ENCODE peak calls at places on chromosomes 3 and 15, in six cellular contexts. One of them, this sample, is unnamed.

GRCh38 chr3:50258979-50259378 is 10.0 kb upstream of the SEMA3B start:
- DNase-seq in ACHN: no peak
- DNase-seq in posterior vena cava: no peak
- DNase-seq in activated CD4-positive, alpha-beta T cell treated with anti-CD3 and anti-CD28 coated beads, Interleukin-2, amount 10 ng/mL, durations not matched to agents 7 days and 5 days: no peak
- DNase-seq in HL-60: peak
- DNase-seq in IMR-90: no peak
- DNase-seq in this sample: peak

GRCh38 chr15:85019815-85020590 is 38.3 kb downstream of the PDE8A start:
- DNase-seq in ACHN: no peak
- DNase-seq in posterior vena cava: no peak
- DNase-seq in activated CD4-positive, alpha-beta T cell treated with anti-CD3 and anti-CD28 coated beads, Interleukin-2, amount 10 ng/mL, durations not matched to agents 7 days and 5 days: no peak
- DNase-seq in HL-60: no peak
- DNase-seq in IMR-90: peak
- DNase-seq in this sample: no peak

GRCh38 chr15:34804113-34804512 is 8.8 kb upstream of the ACTC1 start:
- DNase-seq in ACHN: no peak
- DNase-seq in posterior vena cava: no peak
- DNase-seq in activated CD4-positive, alpha-beta T cell treated with anti-CD3 and anti-CD28 coated beads, Interleukin-2, amount 10 ng/mL, durations not matched to agents 7 days and 5 days: no peak
- DNase-seq in HL-60: no peak
- DNase-seq in IMR-90: no peak
- DNase-seq in this sample: no peak

GRCh38 chr15:52109559-52110451 is 2.8 kb downstream of the BCL2L10 start:
- DNase-seq in ACHN: no peak
- DNase-seq in posterior vena cava: no peak
- DNase-seq in activated CD4-positive, alpha-beta T cell treated with anti-CD3 and anti-CD28 coated beads, Interleukin-2, amount 10 ng/mL, durations not matched to agents 7 days and 5 days: no peak
- DNase-seq in HL-60: no peak
- DNase-seq in IMR-90: no peak
- DNase-seq in this sample: no peak

GRCh38 chr3:182895513-182896112 is 84.7 kb downstream of the DCUN1D1 start:
- DNase-seq in ACHN: no peak
- DNase-seq in posterior vena cava: no peak
- DNase-seq in activated CD4-positive, alpha-beta T cell treated with anti-CD3 and anti-CD28 coated beads, Interleukin-2, amount 10 ng/mL, durations not matched to agents 7 days and 5 days: no peak
- DNase-seq in HL-60: no peak
- DNase-seq in IMR-90: no peak
- DNase-seq in this sample: no peak

GRCh38 chr3:72821170-72821781 is 27.0 kb downstream of the SHQ1 start:
- DNase-seq in ACHN: no peak
- DNase-seq in posterior vena cava: no peak
- DNase-seq in activated CD4-positive, alpha-beta T cell treated with anti-CD3 and anti-CD28 coated beads, Interleukin-2, amount 10 ng/mL, durations not matched to agents 7 days and 5 days: peak
- DNase-seq in HL-60: no peak
- DNase-seq in IMR-90: peak
- DNase-seq in this sample: no peak

GRCh38 chr3:167814441-167814951 is 79.0 kb downstream of the SERPINI1 start:
- DNase-seq in ACHN: no peak
- DNase-seq in posterior vena cava: no peak
- DNase-seq in activated CD4-positive, alpha-beta T cell treated with anti-CD3 and anti-CD28 coated beads, Interleukin-2, amount 10 ng/mL, durations not matched to agents 7 days and 5 days: no peak
- DNase-seq in HL-60: no peak
- DNase-seq in IMR-90: peak
- DNase-seq in this sample: peak

GRCh38 chr3:52232279-52233107 is 6.5 kb downstream of the TWF2 start:
- DNase-seq in ACHN: no peak
- DNase-seq in posterior vena cava: no peak
- DNase-seq in activated CD4-positive, alpha-beta T cell treated with anti-CD3 and anti-CD28 coated beads, Interleukin-2, amount 10 ng/mL, durations not matched to agents 7 days and 5 days: peak
- DNase-seq in HL-60: no peak
- DNase-seq in IMR-90: no peak
- DNase-seq in this sample: no peak

GRCh38 chr3:16151109-16151508 is 23.4 kb upstream of the GALNT15 start:
- DNase-seq in ACHN: no peak
- DNase-seq in posterior vena cava: peak
- DNase-seq in activated CD4-positive, alpha-beta T cell treated with anti-CD3 and anti-CD28 coated beads, Interleukin-2, amount 10 ng/mL, durations not matched to agents 7 days and 5 days: no peak
- DNase-seq in HL-60: no peak
- DNase-seq in IMR-90: peak
- DNase-seq in this sample: peak

GRCh38 chr15:31360843-31361763 is 34.5 kb downstream of the KLF13 start:
- DNase-seq in ACHN: no peak
- DNase-seq in posterior vena cava: no peak
- DNase-seq in activated CD4-positive, alpha-beta T cell treated with anti-CD3 and anti-CD28 coated beads, Interleukin-2, amount 10 ng/mL, durations not matched to agents 7 days and 5 days: peak
- DNase-seq in HL-60: peak
- DNase-seq in IMR-90: no peak
- DNase-seq in this sample: no peak

GRCh38 chr15:62625421-62626033 is 417.0 kb upstream of the TPM1 start:
- DNase-seq in ACHN: no peak
- DNase-seq in posterior vena cava: no peak
- DNase-seq in activated CD4-positive, alpha-beta T cell treated with anti-CD3 and anti-CD28 coated beads, Interleukin-2, amount 10 ng/mL, durations not matched to agents 7 days and 5 days: no peak
- DNase-seq in HL-60: no peak
- DNase-seq in IMR-90: peak
- DNase-seq in this sample: no peak

GRCh38 chr15:49135893-49136292 is 19.5 kb downstream of the COPS2 start:
- DNase-seq in ACHN: peak
- DNase-seq in posterior vena cava: no peak
- DNase-seq in activated CD4-positive, alpha-beta T cell treated with anti-CD3 and anti-CD28 coated beads, Interleukin-2, amount 10 ng/mL, durations not matched to agents 7 days and 5 days: no peak
- DNase-seq in HL-60: no peak
- DNase-seq in IMR-90: peak
- DNase-seq in this sample: no peak

GRCh38 chr3:119912220-119912619 is 130.3 kb downstream of the NR1I2 start:
- DNase-seq in ACHN: no peak
- DNase-seq in posterior vena cava: no peak
- DNase-seq in activated CD4-positive, alpha-beta T cell treated with anti-CD3 and anti-CD28 coated beads, Interleukin-2, amount 10 ng/mL, durations not matched to agents 7 days and 5 days: no peak
- DNase-seq in HL-60: peak
- DNase-seq in IMR-90: no peak
- DNase-seq in this sample: no peak

GRCh38 chr3:186932281-186933181 is 2.2 kb downstream of the ST6GAL1 start:
- DNase-seq in ACHN: no peak
- DNase-seq in posterior vena cava: no peak
- DNase-seq in activated CD4-positive, alpha-beta T cell treated with anti-CD3 and anti-CD28 coated beads, Interleukin-2, amount 10 ng/mL, durations not matched to agents 7 days and 5 days: peak
- DNase-seq in HL-60: no peak
- DNase-seq in IMR-90: no peak
- DNase-seq in this sample: no peak

GRCh38 chr3:182909318-182910040 is 70.9 kb downstream of the DCUN1D1 start:
- DNase-seq in ACHN: peak
- DNase-seq in posterior vena cava: no peak
- DNase-seq in activated CD4-positive, alpha-beta T cell treated with anti-CD3 and anti-CD28 coated beads, Interleukin-2, amount 10 ng/mL, durations not matched to agents 7 days and 5 days: no peak
- DNase-seq in HL-60: no peak
- DNase-seq in IMR-90: no peak
- DNase-seq in this sample: no peak

This sample was measured in aorta.